ENCODE peak calls at places on chromosomes 13 and 19, in eight cellular contexts. One of them, this sample, is unnamed.

GRCh38 chr13:106473174-106473573 is 62.3 kb downstream of the EFNB2 start:
- DNase-seq in kidney: no peak
- DNase-seq in GM23248: no peak
- DNase-seq in ovary: no peak
- DNase-seq in transverse colon: no peak
- DNase-seq in GM23338: no peak
- DNase-seq in LNCaP clone FGC: no peak
- DNase-seq in foreskin fibroblast: no peak
- DNase-seq in this sample: no peak

GRCh38 chr13:46668302-46668720 is 115.3 kb downstream of the LRCH1 start:
- DNase-seq in LNCaP clone FGC: no peak
- DNase-seq in transverse colon: no peak
- DNase-seq in GM23338: no peak
- DNase-seq in kidney: no peak
- DNase-seq in foreskin fibroblast: peak
- DNase-seq in ovary: no peak
- DNase-seq in GM23248: peak
- DNase-seq in this sample: peak

GRCh38 chr13:20716951-20717350 is 13.5 kb downstream of the IL17D start:
- DNase-seq in ovary: no peak
- DNase-seq in transverse colon: no peak
- DNase-seq in LNCaP clone FGC: no peak
- DNase-seq in foreskin fibroblast: no peak
- DNase-seq in kidney: no peak
- DNase-seq in GM23248: no peak
- DNase-seq in GM23338: peak
- DNase-seq in this sample: no peak

GRCh38 chr13:102724923-102725322 is 30.1 kb upstream of the METTL21C start:
- DNase-seq in ovary: no peak
- DNase-seq in LNCaP clone FGC: peak
- DNase-seq in GM23338: no peak
- DNase-seq in transverse colon: no peak
- DNase-seq in GM23248: peak
- DNase-seq in foreskin fibroblast: peak
- DNase-seq in kidney: no peak
- DNase-seq in this sample: peak

GRCh38 chr13:98783856-98784478 is 31.5 kb upstream of the SLC15A1 start:
- DNase-seq in GM23248: no peak
- DNase-seq in LNCaP clone FGC: no peak
- DNase-seq in kidney: no peak
- DNase-seq in ovary: no peak
- DNase-seq in foreskin fibroblast: no peak
- DNase-seq in transverse colon: no peak
- DNase-seq in GM23338: no peak
- DNase-seq in this sample: peak

GRCh38 chr19:52007436-52007804 is 591 bp downstream of the ZNF615 start:
- DNase-seq in kidney: no peak
- DNase-seq in foreskin fibroblast: no peak
- DNase-seq in LNCaP clone FGC: no peak
- DNase-seq in GM23248: peak
- DNase-seq in ovary: no peak
- DNase-seq in GM23338: peak
- DNase-seq in transverse colon: no peak
- DNase-seq in this sample: no peak

GRCh38 chr13:50129923-50130685 is 114.9 kb downstream of the KCNRG start:
- DNase-seq in GM23338: peak
- DNase-seq in GM23248: peak
- DNase-seq in transverse colon: peak
- DNase-seq in ovary: peak
- DNase-seq in kidney: peak
- DNase-seq in LNCaP clone FGC: no peak
- DNase-seq in foreskin fibroblast: peak
- DNase-seq in this sample: peak

GRCh38 chr13:42876810-42877550 is 95.6 kb downstream of the FAM216B start:
- DNase-seq in foreskin fibroblast: peak
- DNase-seq in LNCaP clone FGC: no peak
- DNase-seq in kidney: no peak
- DNase-seq in ovary: no peak
- DNase-seq in transverse colon: no peak
- DNase-seq in GM23338: no peak
- DNase-seq in GM23248: peak
- DNase-seq in this sample: peak

GRCh38 chr19:42595550-42596172 is 937 bp upstream of the CEACAM8 start:
- DNase-seq in GM23248: no peak
- DNase-seq in kidney: peak
- DNase-seq in transverse colon: no peak
- DNase-seq in LNCaP clone FGC: no peak
- DNase-seq in GM23338: no peak
- DNase-seq in foreskin fibroblast: no peak
- DNase-seq in ovary: no peak
- DNase-seq in this sample: no peak

GRCh38 chr13:76570485-76570884 is 315.7 kb downstream of the KCTD12 start:
- DNase-seq in transverse colon: no peak
- DNase-seq in ovary: no peak
- DNase-seq in GM23248: no peak
- DNase-seq in foreskin fibroblast: no peak
- DNase-seq in GM23338: peak
- DNase-seq in kidney: no peak
- DNase-seq in LNCaP clone FGC: no peak
- DNase-seq in this sample: no peak

GRCh38 chr13:110912651-110913051 is 2.2 kb downstream of the ANKRD10 start:
- DNase-seq in foreskin fibroblast: peak
- DNase-seq in GM23338: no peak
- DNase-seq in GM23248: peak
- DNase-seq in transverse colon: no peak
- DNase-seq in LNCaP clone FGC: no peak
- DNase-seq in kidney: no peak
- DNase-seq in ovary: no peak
- DNase-seq in this sample: peak

DNA sequence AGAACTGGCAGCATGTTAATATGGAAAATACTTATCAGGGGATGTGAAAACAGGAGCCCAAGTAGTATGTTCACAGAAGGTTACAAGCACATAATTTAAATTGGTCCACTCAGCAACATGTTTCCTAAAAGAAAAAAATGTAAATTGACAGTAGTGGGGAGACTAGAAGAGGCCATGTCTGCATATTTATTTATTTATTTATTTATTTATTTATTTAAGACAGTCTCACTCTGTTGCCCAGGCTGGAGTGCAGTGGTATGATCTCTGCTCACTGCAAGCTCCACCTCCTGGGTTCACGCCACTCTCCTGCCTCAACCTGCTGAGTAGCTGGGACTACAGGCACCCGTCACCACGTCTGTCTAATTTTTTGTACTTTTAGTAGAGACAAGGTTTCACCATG is 13.7 kb upstream of the ZNF8 start:
- DNase-seq in foreskin fibroblast: no peak
- DNase-seq in GM23248: no peak
- DNase-seq in GM23338: no peak
- DNase-seq in ovary: no peak
- DNase-seq in kidney: no peak
- DNase-seq in LNCaP clone FGC: no peak
- DNase-seq in transverse colon: no peak
- DNase-seq in this sample: no peak
- H3K4me3 ChIP-seq in foreskin fibroblast: no peak
- H3K4me3 ChIP-seq in GM23248: no peak
- H3K4me3 ChIP-seq in GM23338: no peak
- H3K4me3 ChIP-seq in ovary: no peak
- H3K4me3 ChIP-seq in kidney: no peak
- H3K4me3 ChIP-seq in LNCaP clone FGC: no peak
- H3K4me3 ChIP-seq in transverse colon: no peak
- H3K4me3 ChIP-seq in this sample: no peak

GRCh38 chr13:39601636-39602035 is 1.4 kb downstream of the LHFPL6 start:
- DNase-seq in transverse colon: no peak
- DNase-seq in foreskin fibroblast: no peak
- DNase-seq in ovary: no peak
- DNase-seq in kidney: no peak
- DNase-seq in GM23338: no peak
- DNase-seq in LNCaP clone FGC: no peak
- DNase-seq in GM23248: no peak
- DNase-seq in this sample: no peak

GRCh38 chr13:39602277-39602613 is 748 bp downstream of the LHFPL6 start:
- DNase-seq in GM23338: no peak
- DNase-seq in LNCaP clone FGC: no peak
- DNase-seq in ovary: no peak
- DNase-seq in GM23248: no peak
- DNase-seq in kidney: no peak
- DNase-seq in foreskin fibroblast: no peak
- DNase-seq in transverse colon: no peak
- DNase-seq in this sample: no peak

GRCh38 chr13:39602614-39603366 is at the start of gene LHFPL6:
- DNase-seq in foreskin fibroblast: peak
- DNase-seq in GM23248: peak
- DNase-seq in kidney: peak
- DNase-seq in LNCaP clone FGC: no peak
- DNase-seq in GM23338: peak
- DNase-seq in ovary: peak
- DNase-seq in transverse colon: peak
- DNase-seq in this sample: peak

GRCh38 chr13:39599842-39600241 is 3.2 kb downstream of the LHFPL6 start:
- DNase-seq in GM23338: no peak
- DNase-seq in kidney: no peak
- DNase-seq in GM23248: peak
- DNase-seq in LNCaP clone FGC: no peak
- DNase-seq in transverse colon: no peak
- DNase-seq in ovary: no peak
- DNase-seq in foreskin fibroblast: peak
- DNase-seq in this sample: no peak

DNA sequence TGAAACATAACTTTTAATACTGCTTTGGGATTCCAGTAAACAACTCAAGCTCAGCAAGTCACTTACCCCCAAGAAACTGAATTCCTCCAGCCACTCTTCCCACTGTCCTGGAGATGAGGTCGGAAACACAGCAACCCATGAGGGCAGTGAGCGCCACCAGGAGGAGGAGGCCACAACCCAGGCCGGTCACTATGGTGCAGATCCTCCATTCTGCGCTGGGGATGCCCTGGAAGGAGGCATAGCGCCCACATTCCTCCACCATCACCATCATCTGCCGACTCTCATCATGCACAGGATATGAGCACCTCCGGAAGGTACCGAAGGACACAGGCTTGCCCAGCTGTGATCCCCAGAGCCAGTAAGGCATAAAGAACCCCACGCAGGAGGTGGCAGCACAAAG is 2.2 kb downstream of the LHFPL6 start:
- DNase-seq in kidney: no peak
- DNase-seq in LNCaP clone FGC: no peak
- DNase-seq in GM23338: peak
- DNase-seq in ovary: no peak
- DNase-seq in foreskin fibroblast: peak
- DNase-seq in transverse colon: no peak
- DNase-seq in GM23248: peak
- DNase-seq in this sample: no peak
- H3K4me3 ChIP-seq in kidney: peak
- H3K4me3 ChIP-seq in LNCaP clone FGC: no peak
- H3K4me3 ChIP-seq in GM23338: no peak
- H3K4me3 ChIP-seq in ovary: peak
- H3K4me3 ChIP-seq in foreskin fibroblast: peak
- H3K4me3 ChIP-seq in transverse colon: no peak
- H3K4me3 ChIP-seq in GM23248: peak
- H3K4me3 ChIP-seq in this sample: no peak

GRCh38 chr19:13028027-13028426 is 32.8 kb downstream of the NFIX start:
- DNase-seq in GM23338: no peak
- DNase-seq in foreskin fibroblast: no peak
- DNase-seq in GM23248: no peak
- DNase-seq in transverse colon: no peak
- DNase-seq in kidney: no peak
- DNase-seq in ovary: no peak
- DNase-seq in LNCaP clone FGC: no peak
- DNase-seq in this sample: no peak
- H3K4me3 ChIP-seq in GM23338: no peak
- H3K4me3 ChIP-seq in foreskin fibroblast: no peak
- H3K4me3 ChIP-seq in GM23248: peak
- H3K4me3 ChIP-seq in transverse colon: no peak
- H3K4me3 ChIP-seq in kidney: no peak
- H3K4me3 ChIP-seq in ovary: no peak
- H3K4me3 ChIP-seq in LNCaP clone FGC: no peak
- H3K4me3 ChIP-seq in this sample: no peak

GRCh38 chr19:13026478-13026999 is 31.3 kb downstream of the NFIX start:
- DNase-seq in kidney: no peak
- DNase-seq in ovary: no peak
- DNase-seq in GM23248: peak
- DNase-seq in transverse colon: peak
- DNase-seq in LNCaP clone FGC: no peak
- DNase-seq in GM23338: no peak
- DNase-seq in foreskin fibroblast: peak
- DNase-seq in this sample: peak
- H3K4me3 ChIP-seq in kidney: no peak
- H3K4me3 ChIP-seq in ovary: peak
- H3K4me3 ChIP-seq in GM23248: peak
- H3K4me3 ChIP-seq in transverse colon: no peak
- H3K4me3 ChIP-seq in LNCaP clone FGC: peak
- H3K4me3 ChIP-seq in GM23338: no peak
- H3K4me3 ChIP-seq in foreskin fibroblast: peak
- H3K4me3 ChIP-seq in this sample: peak